ENCODE peak calls at places on chromosomes 16 and 17, in four cellular contexts. N is GM12891, Y is H1, X is HepG2. Q is an unnamed sample.

GRCh38 chr16:12398029-12398735 is 405.5 kb downstream of the CPPED1 start:
- DNase-seq in N (no peak), Y (no peak), X (no peak), Q (no peak)

GRCh38 chr17:2814049-2814448 is 17.8 kb downstream of the RAP1GAP2 start:
- DNase-seq in N (no peak), Y (no peak), X (no peak), Q (no peak)

GRCh38 chr16:13573903-13574302 is 346.1 kb upstream of the ERCC4 start:
- DNase-seq in N (no peak), Y (no peak), X (no peak), Q (no peak)

GRCh38 chr16:89123001-89123830 is 29.6 kb downstream of the ACSF3 start:
- DNase-seq in N (no peak), Y (no peak), X (no peak), Q (no peak)

GRCh38 chr17:48878920-48879898 is 13.4 kb upstream of the ATP5MC1 start:
- DNase-seq in N (peak), Y (peak), X (peak), Q (peak)

GRCh38 chr16:59368586-59368985 is 634.5 kb upstream of the GOT2 start:
- DNase-seq in N (no peak), Y (no peak), X (no peak), Q (no peak)

GRCh38 chr16:87945351-87946042 is 5.7 kb upstream of the BANP start:
- DNase-seq in N (no peak), Y (no peak), X (no peak), Q (no peak)

GRCh38 chr17:50050431-50051032 is 5.4 kb upstream of the ITGA3 start:
- DNase-seq in N (no peak), Y (no peak), X (no peak), Q (no peak)

GRCh38 chr16:82542714-82543113 is 84.1 kb upstream of the CDH13 start:
- DNase-seq in N (no peak), Y (no peak), X (no peak), Q (no peak)

GRCh38 chr17:73506470-73507435 is 137.5 kb downstream of the SDK2 start:
- DNase-seq in N (no peak), Y (no peak), X (no peak), Q (no peak)

GRCh38 chr16:86508028-86508946 is 2.0 kb upstream of the FOXF1 start:
- DNase-seq in N (no peak), Y (peak), X (no peak), Q (no peak)
- TF ChIP-seq TAF1 in N (no peak), Y (no peak), X (no peak), Q (no peak)

DNA sequence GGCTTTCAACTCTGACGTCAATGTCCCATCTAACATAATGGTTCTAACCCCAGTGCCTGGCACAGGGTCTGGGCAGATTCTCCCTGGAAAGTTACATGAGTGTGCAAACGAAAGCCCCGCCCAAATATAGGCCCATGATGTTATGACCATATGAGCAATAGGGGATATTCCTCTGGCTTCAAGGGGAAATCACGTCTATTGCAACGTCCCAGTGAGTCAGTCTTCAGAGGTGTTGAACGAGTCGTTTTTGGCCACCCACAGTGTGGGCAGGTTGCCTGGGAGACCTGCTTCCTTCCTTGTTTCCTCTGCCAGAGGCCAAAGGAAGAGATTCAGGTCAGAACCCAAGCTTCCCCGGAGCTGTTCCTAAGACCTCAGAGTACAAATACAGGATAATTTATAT is 30.3 kb downstream of the PIK3R5 start:
- DNase-seq in N (no peak), Y (no peak), X (no peak), Q (no peak)
- TF ChIP-seq TAF1 in N (no peak), Y (no peak), X (no peak), Q (no peak)

DNA sequence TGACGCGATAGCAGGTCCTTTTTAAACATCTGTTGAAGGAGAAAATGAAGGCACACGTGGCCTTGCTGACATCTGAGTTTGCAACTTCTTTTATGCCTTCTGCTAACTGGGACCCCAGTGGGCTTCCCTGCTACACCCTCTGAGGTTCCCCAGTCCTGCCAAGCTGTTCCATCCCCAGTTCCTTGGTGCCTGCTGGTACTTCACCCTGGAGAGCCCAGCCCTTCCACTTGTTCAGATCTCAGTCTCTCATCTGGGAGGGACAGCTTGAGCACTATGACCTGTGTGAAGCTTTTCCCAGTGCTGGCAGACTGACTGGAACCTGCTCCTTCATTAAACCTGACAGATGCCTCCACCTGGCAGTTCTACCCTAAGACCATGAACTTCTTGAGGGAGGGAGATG is 95.5 kb downstream of the WWOX start:
- DNase-seq in N (no peak), Y (peak), X (no peak), Q (no peak)
- TF ChIP-seq TAF1 in N (no peak), Y (no peak), X (no peak), Q (no peak)

DNA sequence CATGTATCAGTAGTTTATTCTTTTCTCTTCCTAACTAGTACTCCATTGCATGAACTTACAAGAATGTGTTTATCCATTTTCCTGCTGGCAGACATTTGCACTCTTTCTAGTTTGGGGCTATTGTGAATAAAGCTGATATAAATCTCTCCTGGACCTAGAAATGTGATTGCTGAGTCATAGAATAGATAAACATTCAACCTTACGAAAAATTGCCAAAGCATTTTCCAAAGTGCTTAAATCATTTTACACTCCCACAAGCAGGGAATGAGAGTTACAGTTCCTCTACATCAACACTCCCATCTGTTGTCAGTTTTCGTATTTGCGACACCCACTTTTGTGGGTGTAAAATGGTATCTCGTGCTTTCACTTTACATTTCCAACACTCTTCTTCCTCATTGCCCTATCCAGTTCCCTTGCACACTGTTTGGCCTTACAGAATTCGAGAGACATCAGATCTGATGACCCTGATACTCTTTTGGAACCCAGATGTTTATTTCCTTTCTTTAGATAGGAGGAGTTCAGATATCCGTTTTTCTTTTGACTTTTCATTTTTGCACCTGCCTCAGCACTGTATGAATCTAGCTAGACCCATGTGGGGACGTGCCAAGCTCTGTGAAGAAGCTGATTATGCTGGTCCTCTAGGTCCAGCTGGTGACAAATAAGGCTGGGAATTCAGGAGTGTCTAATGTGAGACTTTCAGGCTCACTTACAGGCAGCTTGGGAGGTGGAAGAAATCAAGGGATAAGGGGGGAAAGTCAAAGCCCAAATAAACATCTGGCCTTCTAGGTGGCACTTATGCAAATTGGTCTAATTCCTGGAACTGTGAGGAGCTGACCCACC is 14.0 kb downstream of the SOX9 start:
- DNase-seq in N (no peak), Y (no peak), X (no peak), Q (no peak)
- TF ChIP-seq TAF1 in N (no peak), Y (no peak), X (no peak), Q (no peak)

GRCh38 chr17:10290046-10290445 is 82.8 kb downstream of the MYH13 start:
- DNase-seq in N (no peak), Y (no peak), X (no peak), Q (no peak)
- TF ChIP-seq TAF1 in N (no peak), Y (no peak), X (no peak), Q (no peak)

DNA sequence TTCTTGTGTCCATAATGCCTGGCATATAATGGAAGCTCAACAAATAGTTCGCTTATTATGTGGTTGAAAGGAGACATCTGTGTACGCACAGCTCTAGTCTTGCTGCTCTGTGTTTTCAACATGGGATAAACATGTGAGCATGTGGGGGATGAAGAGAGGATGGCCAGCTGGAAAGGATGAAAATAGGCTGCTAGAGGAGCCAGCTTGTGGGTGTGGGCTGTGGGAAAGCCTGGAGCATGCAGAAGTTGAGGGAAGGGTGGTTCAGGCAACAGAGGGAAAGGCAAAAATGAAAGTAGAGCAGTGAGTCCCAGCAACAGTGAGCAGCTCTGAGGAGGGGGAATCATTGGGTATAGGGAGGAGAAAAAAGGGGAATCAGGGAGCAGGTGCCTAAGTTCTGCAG is 324.6 kb upstream of the CDH11 start:
- DNase-seq in N (no peak), Y (no peak), X (no peak), Q (no peak)
- TF ChIP-seq TAF1 in N (no peak), Y (no peak), X (no peak), Q (no peak)

GRCh38 chr17:6995500-6996255 is at the start of gene ALOX12:
- DNase-seq in N (no peak), Y (peak), X (no peak), Q (no peak)
- TF ChIP-seq TAF1 in N (no peak), Y (peak), X (no peak), Q (no peak)

GRCh38 chr17:10879110-10879509 is 41.2 kb upstream of the PIRT start:
- DNase-seq in N (no peak), Y (peak), X (no peak), Q (no peak)
- TF ChIP-seq TAF1 in N (no peak), Y (no peak), X (no peak), Q (no peak)

GRCh38 chr17:72121164-72122001 is 563 bp downstream of the SOX9 start:
- DNase-seq in N (no peak), Y (peak), X (no peak), Q (no peak)
- TF ChIP-seq TAF1 in N (no peak), Y (no peak), X (peak), Q (no peak)

GRCh38 chr17:61309362-61309761 is 90.3 kb upstream of the TBX2 start:
- DNase-seq in N (no peak), Y (no peak), X (no peak), Q (no peak)
- TF ChIP-seq TAF1 in N (no peak), Y (no peak), X (no peak), Q (no peak)